ENCODE peak calls at places on chromosomes 11 and 22, in six cellular contexts. P is DND-41, C is HepG2, N is heart right ventricle, W is AG04450, U is iPS DF 6.9. Z is an unnamed sample.

GRCh38 chr22:24723111-24723510 is 51.4 kb downstream of the PIWIL3 start:
- DNase-seq in P (no peak), C (no peak), N (no peak), W (no peak), U (no peak), Z (no peak)

GRCh38 chr22:45868586-45869443 is 108.1 kb downstream of the WNT7B start:
- DNase-seq in P (peak), C (no peak), N (no peak), W (no peak), U (no peak), Z (no peak)

GRCh38 chr11:1928891-1929541 is 9.5 kb downstream of the TNNT3 start:
- DNase-seq in P (no peak), C (no peak), N (no peak), W (no peak), U (no peak), Z (no peak)

GRCh38 chr11:35179466-35180135 is 40.6 kb downstream of the CD44 start:
- DNase-seq in P (no peak), C (no peak), N (no peak), W (no peak), U (no peak), Z (no peak)

GRCh38 chr11:111913997-111914396 is 1.5 kb downstream of the HSPB2 start:
- DNase-seq in P (no peak), C (peak), N (peak), W (no peak), U (no peak), Z (no peak)

GRCh38 chr11:65870706-65871681 is 1.6 kb downstream of the EFEMP2 start:
- DNase-seq in P (no peak), C (no peak), N (peak), W (no peak), U (no peak), Z (no peak)

GRCh38 chr11:25734592-25735211 is 597.2 kb upstream of the ANO3 start:
- DNase-seq in P (no peak), C (peak), N (no peak), W (no peak), U (peak), Z (no peak)

GRCh38 chr22:40289991-40290459 is 56.3 kb upstream of the ADSL start:
- DNase-seq in P (no peak), C (no peak), N (no peak), W (no peak), U (no peak), Z (peak)

GRCh38 chr22:22591348-22592299 is 32.6 kb upstream of the PRAME start:
- DNase-seq in P (no peak), C (no peak), N (no peak), W (no peak), U (no peak), Z (no peak)

GRCh38 chr22:17873116-17873515 is 98.8 kb upstream of the BID start:
- DNase-seq in P (no peak), C (no peak), N (no peak), W (no peak), U (no peak), Z (no peak)

GRCh38 chr11:44335052-44335894 is 25.3 kb upstream of the ALX4 start:
- DNase-seq in P (no peak), C (no peak), N (no peak), W (no peak), U (no peak), Z (no peak)

GRCh38 chr11:103420593-103420992 is 311.4 kb downstream of the DYNC2H1 start:
- DNase-seq in P (no peak), C (no peak), N (no peak), W (no peak), U (no peak), Z (no peak)

GRCh38 chr11:43988040-43988793 is 45.8 kb downstream of the C11orf96 start:
- DNase-seq in P (no peak), C (no peak), N (no peak), W (no peak), U (no peak), Z (no peak)

GRCh38 chr11:132032555-132032954 is 662.1 kb downstream of the NTM start:
- DNase-seq in P (no peak), C (no peak), N (no peak), W (peak), U (no peak), Z (no peak)

GRCh38 chr22:29073618-29074275 is 912 bp downstream of the KREMEN1 start:
- DNase-seq in P (peak), C (peak), N (peak), W (no peak), U (no peak), Z (no peak)

GRCh38 chr11:1920128-1920908 is 815 bp downstream of the TNNT3 start:
- DNase-seq in P (no peak), C (no peak), N (no peak), W (no peak), U (no peak), Z (no peak)

GRCh38 chr11:69354545-69354897 is 60.6 kb downstream of the MYEOV start:
- DNase-seq in P (no peak), C (no peak), N (no peak), W (no peak), U (no peak), Z (no peak)

GRCh38 chr22:24244144-24244787 is 616 bp downstream of the GGT5 start:
- DNase-seq in P (peak), C (no peak), N (no peak), W (no peak), U (no peak), Z (no peak)

GRCh38 chr11:130848361-130849214 is 67.7 kb downstream of the SNX19 start:
- DNase-seq in P (no peak), C (no peak), N (no peak), W (no peak), U (no peak), Z (no peak)

GRCh38 chr11:78961938-78962701 is 387.5 kb upstream of the NARS2 start:
- DNase-seq in P (no peak), C (no peak), N (no peak), W (peak), U (no peak), Z (no peak)

GRCh38 chr22:23263651-23264555 is 83.6 kb downstream of the BCR start:
- DNase-seq in P (no peak), C (no peak), N (no peak), W (no peak), U (no peak), Z (peak)

GRCh38 chr11:15038963-15039362 is 34.4 kb upstream of the CALCB start:
- DNase-seq in P (no peak), C (no peak), N (no peak), W (no peak), U (no peak), Z (no peak)

DNA sequence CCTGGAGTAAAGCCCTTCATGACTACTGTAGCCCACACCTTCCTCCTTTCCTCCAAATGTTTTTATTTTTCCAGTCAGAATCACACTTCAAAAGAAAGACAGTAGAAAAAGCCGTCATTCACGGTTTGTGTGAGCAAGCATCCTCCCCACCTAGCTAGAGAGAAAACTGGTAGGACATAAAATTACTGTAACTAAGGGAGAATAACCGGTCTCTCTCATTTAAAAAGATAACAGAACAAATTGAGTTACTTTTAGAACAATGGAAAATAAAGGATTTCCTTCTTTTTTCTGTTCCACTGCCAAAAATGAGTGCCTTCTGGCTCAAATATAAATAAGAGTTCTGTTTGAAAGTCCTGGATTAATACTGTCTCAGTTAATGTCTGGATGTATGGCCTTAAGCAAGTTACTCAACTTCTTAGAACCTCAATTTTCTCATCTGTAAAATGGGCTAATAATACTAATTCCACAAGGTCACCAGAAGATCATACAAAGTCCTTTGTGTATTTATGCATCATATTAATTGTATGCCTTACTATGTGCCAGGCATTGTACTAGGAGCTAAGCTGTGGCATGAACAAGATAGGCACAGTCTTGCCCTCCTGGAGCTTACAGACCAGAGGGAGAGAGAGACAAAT is 84.7 kb downstream of the ME3 start:
- DNase-seq in P (no peak), C (no peak), N (no peak), W (no peak), U (no peak), Z (no peak)
- H3K27ac ChIP-seq in P (no peak), C (no peak), N (peak), W (no peak), U (no peak), Z (no peak)

GRCh38 chr11:63837719-63838118 is 1.2 kb upstream of the MARK2 start:
- DNase-seq in P (no peak), C (no peak), N (no peak), W (no peak), U (no peak), Z (no peak)
- H3K27ac ChIP-seq in P (peak), C (peak), N (peak), W (no peak), U (no peak), Z (peak)

DNA sequence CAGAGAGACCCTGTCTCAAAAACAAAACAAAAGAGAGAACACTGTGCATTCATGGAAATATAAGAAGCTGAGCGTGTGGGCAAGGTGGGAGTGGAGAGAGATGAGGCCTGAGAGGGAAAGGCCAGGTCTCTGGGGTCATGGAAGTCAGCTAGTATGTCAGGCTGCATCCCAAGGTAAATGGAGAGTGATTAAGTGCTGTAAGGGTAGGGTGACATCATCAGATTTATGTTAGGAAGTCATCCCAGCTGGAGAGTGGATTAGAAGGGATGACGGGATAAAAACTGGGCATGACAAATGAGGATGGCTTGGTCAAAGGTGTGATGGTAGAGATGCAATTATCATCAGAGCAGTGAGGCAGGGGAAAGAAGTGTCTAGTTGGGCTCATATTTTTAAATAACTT is 3.5 kb upstream of the ENDOD1 start:
- DNase-seq in P (no peak), C (no peak), N (no peak), W (no peak), U (no peak), Z (no peak)
- H3K27ac ChIP-seq in P (no peak), C (no peak), N (no peak), W (no peak), U (no peak), Z (no peak)

GRCh38 chr11:101717621-101718020 is 133.8 kb upstream of the TRPC6 start:
- DNase-seq in P (no peak), C (no peak), N (no peak), W (no peak), U (no peak), Z (no peak)

GRCh38 chr11:101718406-101718805 is 134.6 kb upstream of the TRPC6 start:
- DNase-seq in P (no peak), C (no peak), N (no peak), W (peak), U (no peak), Z (no peak)

GRCh38 chr11:101721270-101721669 is 137.5 kb upstream of the TRPC6 start:
- DNase-seq in P (no peak), C (no peak), N (no peak), W (no peak), U (no peak), Z (no peak)

GRCh38 chr11:101715281-101715680 is 131.5 kb upstream of the TRPC6 start:
- DNase-seq in P (no peak), C (no peak), N (no peak), W (no peak), U (no peak), Z (no peak)
- H3K27ac ChIP-seq in P (no peak), C (no peak), N (no peak), W (no peak), U (no peak), Z (no peak)

GRCh38 chr11:107834995-107835394 is 23.6 kb downstream of the SLC35F2 start:
- DNase-seq in P (no peak), C (no peak), N (no peak), W (no peak), U (no peak), Z (no peak)

GRCh38 chr11:107844041-107844440 is 14.5 kb downstream of the SLC35F2 start:
- DNase-seq in P (no peak), C (no peak), N (no peak), W (no peak), U (no peak), Z (no peak)

GRCh38 chr11:107836811-107837210 is 21.8 kb downstream of the SLC35F2 start:
- DNase-seq in P (no peak), C (no peak), N (no peak), W (no peak), U (no peak), Z (no peak)

DNA sequence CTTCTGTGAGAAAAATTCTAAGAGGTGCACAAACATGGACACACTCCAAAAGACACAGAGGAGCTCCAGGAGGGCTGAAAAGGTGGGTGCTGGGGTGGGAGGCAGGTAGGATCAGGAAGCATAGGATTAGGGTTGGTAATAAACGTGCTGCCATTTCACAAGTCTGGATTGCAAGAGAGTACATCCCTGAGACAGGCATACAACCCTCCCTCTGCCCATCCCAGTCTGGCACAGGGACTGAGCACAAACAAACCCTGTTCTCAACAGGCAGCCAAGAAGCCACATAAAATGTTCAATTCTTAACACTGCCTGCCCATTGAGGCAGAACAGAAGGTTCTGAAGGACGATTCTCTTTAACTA is 18.5 kb downstream of the SLC35F2 start:
- DNase-seq in P (no peak), C (no peak), N (no peak), W (no peak), U (no peak), Z (no peak)
- H3K27ac ChIP-seq in P (no peak), C (no peak), N (peak), W (peak), U (no peak), Z (no peak)

DNA sequence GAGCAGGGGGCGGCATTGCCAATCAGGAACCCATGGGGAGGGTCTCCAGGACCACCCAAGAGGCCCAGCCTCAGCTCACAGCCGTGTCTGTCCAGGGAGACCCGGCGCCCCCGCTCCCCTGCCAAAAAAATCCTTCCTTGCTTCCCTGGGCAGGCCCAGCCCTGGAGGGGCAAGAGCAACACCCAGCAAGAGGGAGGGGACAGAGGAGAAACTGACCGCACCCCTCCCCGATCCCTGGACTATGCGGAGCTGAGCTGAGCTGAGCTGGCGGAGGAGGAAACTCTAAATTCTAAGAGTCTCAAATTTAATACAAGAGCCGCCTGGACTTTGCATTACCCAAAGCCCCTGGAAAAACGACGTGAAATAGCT is 52.0 kb upstream of the SHISAL1 start:
- DNase-seq in P (no peak), C (no peak), N (no peak), W (no peak), U (no peak), Z (no peak)
- H3K27ac ChIP-seq in P (no peak), C (no peak), N (no peak), W (no peak), U (no peak), Z (no peak)

GRCh38 chr22:37588540-37589215 is 8.8 kb upstream of the LGALS2 start:
- DNase-seq in P (no peak), C (no peak), N (no peak), W (no peak), U (no peak), Z (no peak)
- H3K27ac ChIP-seq in P (no peak), C (no peak), N (no peak), W (no peak), U (no peak), Z (no peak)

GRCh38 chr11:46298699-46299424 is 21.4 kb downstream of the CREB3L1 start:
- DNase-seq in P (no peak), C (no peak), N (no peak), W (no peak), U (no peak), Z (no peak)
- H3K27ac ChIP-seq in P (no peak), C (no peak), N (no peak), W (peak), U (no peak), Z (no peak)

GRCh38 chr11:64000740-64001514 is 14.7 kb downstream of the OTUB1 start:
- DNase-seq in P (no peak), C (no peak), N (no peak), W (no peak), U (no peak), Z (no peak)

GRCh38 chr11:63997801-63998332 is 11.6 kb downstream of the OTUB1 start:
- DNase-seq in P (no peak), C (no peak), N (no peak), W (no peak), U (no peak), Z (no peak)

GRCh38 chr11:63998558-63999348 is 12.5 kb downstream of the OTUB1 start:
- DNase-seq in P (no peak), C (no peak), N (no peak), W (no peak), U (no peak), Z (no peak)

GRCh38 chr11:64000026-64000739 is 13.9 kb downstream of the OTUB1 start:
- DNase-seq in P (no peak), C (no peak), N (peak), W (no peak), U (no peak), Z (peak)

GRCh38 chr11:63999349-64000025 is 13.2 kb downstream of the OTUB1 start:
- DNase-seq in P (no peak), C (no peak), N (peak), W (no peak), U (no peak), Z (peak)
- H3K27ac ChIP-seq in P (no peak), C (no peak), N (no peak), W (no peak), U (no peak), Z (no peak)